ENCODE peak calls at places on chromosomes 1 and 21, in ten cellular contexts. U, N, D, W, H, X, B, O, F and S are unnamed samples. For H3K36me3, the result is how much of the 10 kb centered on the place peaks cover.

GRCh38 chr1:86455078-86455477 is 13.6 kb upstream of the CLCA1 start:
- DNase-seq in U (no peak), N (no peak), D (no peak), W (no peak), H (no peak), X (no peak), B (no peak), O (no peak), F (no peak), S (no peak)

GRCh38 chr21:35563885-35564451 is 496.4 kb downstream of the SETD4 start:
- DNase-seq in U (peak), N (peak), D (no peak), W (peak), H (peak), X (peak), B (peak), O (no peak), F (no peak), S (peak)

GRCh38 chr1:179794669-179795068 is 51.6 kb downstream of the FAM163A start:
- DNase-seq in U (no peak), N (no peak), D (no peak), W (peak), H (peak), X (no peak), B (no peak), O (no peak), F (no peak), S (no peak)

GRCh38 chr1:227793948-227794812 is 21.3 kb upstream of the PRSS38 start:
- DNase-seq in U (no peak), N (peak), D (peak), W (peak), H (peak), X (peak), B (no peak), O (no peak), F (peak), S (peak)

GRCh38 chr1:20449736-20450311 is 36.2 kb downstream of the CAMK2N1 start:
- DNase-seq in U (no peak), N (no peak), D (no peak), W (peak), H (no peak), X (peak), B (no peak), O (no peak), F (no peak), S (no peak)

GRCh38 chr1:216766633-216767325 is 43.5 kb upstream of the ESRRG start:
- DNase-seq in U (no peak), N (no peak), D (no peak), W (peak), H (no peak), X (no peak), B (no peak), O (no peak), F (no peak), S (no peak)

GRCh38 chr21:46459024-46459355 is 299 bp downstream of the DIP2A start:
- DNase-seq in U (no peak), N (no peak), D (no peak), W (no peak), H (no peak), X (no peak), B (no peak), O (no peak), F (no peak), S (no peak)

GRCh38 chr1:77824694-77825355 is 45.4 kb downstream of the MIGA1 start:
- DNase-seq in U (no peak), N (no peak), D (no peak), W (no peak), H (no peak), X (no peak), B (no peak), O (no peak), F (no peak), S (no peak)

GRCh38 chr1:108107658-108108057 is 92.5 kb downstream of the SLC25A24 start:
- DNase-seq in U (no peak), N (no peak), D (no peak), W (no peak), H (peak), X (peak), B (no peak), O (no peak), F (no peak), S (peak)

GRCh38 chr1:7657287-7658126 is 113.6 kb upstream of the VAMP3 start:
- DNase-seq in U (no peak), N (no peak), D (no peak), W (no peak), H (no peak), X (no peak), B (no peak), O (no peak), F (no peak), S (no peak)

GRCh38 chr1:160219062-160219929 is 14.1 kb downstream of the PEA15 start:
- DNase-seq in U (no peak), N (no peak), D (no peak), W (peak), H (peak), X (peak), B (peak), O (peak), F (no peak), S (peak)

GRCh38 chr1:229070168-229070567 is 200.7 kb upstream of the RAB4A start:
- DNase-seq in U (peak), N (peak), D (peak), W (peak), H (peak), X (peak), B (peak), O (peak), F (no peak), S (peak)

GRCh38 chr1:223421025-223421424 is 27.8 kb downstream of the CCDC185 start:
- DNase-seq in U (peak), N (no peak), D (no peak), W (no peak), H (no peak), X (no peak), B (no peak), O (peak), F (peak), S (no peak)

GRCh38 chr1:240008298-240008697 is 83.4 kb upstream of the FMN2 start:
- DNase-seq in U (no peak), N (no peak), D (no peak), W (no peak), H (no peak), X (no peak), B (no peak), O (no peak), F (no peak), S (no peak)

GRCh38 chr1:223700942-223701637 is 11.2 kb upstream of the CAPN2 start:
- DNase-seq in U (no peak), N (no peak), D (peak), W (peak), H (peak), X (peak), B (peak), O (no peak), F (no peak), S (peak)

GRCh38 chr1:155133799-155134281 is 1.8 kb upstream of the SLC50A1 start:
- DNase-seq in U (no peak), N (no peak), D (no peak), W (no peak), H (no peak), X (no peak), B (no peak), O (no peak), F (peak), S (no peak)

GRCh38 chr1:30929135-30929889 is 20.8 kb upstream of the SDC3 start:
- DNase-seq in U (no peak), N (no peak), D (no peak), W (no peak), H (peak), X (peak), B (no peak), O (peak), F (no peak), S (peak)

GRCh38 chr1:209675567-209676154 is 449 bp downstream of the G0S2 start:
- DNase-seq in U (no peak), N (no peak), D (peak), W (peak), H (no peak), X (no peak), B (no peak), O (peak), F (no peak), S (no peak)

GRCh38 chr1:155081472-155082300 is 3.0 kb downstream of the EFNA3 start:
- DNase-seq in U (no peak), N (no peak), D (no peak), W (no peak), H (no peak), X (no peak), B (no peak), O (no peak), F (no peak), S (no peak)

GRCh38 chr1:117612517-117613248 is 6.8 kb downstream of the TENT5C start:
- DNase-seq in U (peak), N (no peak), D (no peak), W (peak), H (peak), X (peak), B (no peak), O (no peak), F (peak), S (no peak)

GRCh38 chr21:41824466-41825207 is 54.5 kb downstream of the PRDM15 start:
- DNase-seq in U (no peak), N (no peak), D (peak), W (no peak), H (no peak), X (no peak), B (no peak), O (no peak), F (peak), S (no peak)

GRCh38 chr1:10434590-10434989 is 4.4 kb downstream of the CENPS start:
- DNase-seq in U (no peak), N (no peak), D (no peak), W (no peak), H (no peak), X (no peak), B (no peak), O (no peak), F (no peak), S (no peak)

GRCh38 chr21:30233636-30234035 is 17.7 kb upstream of the CLDN8 start:
- DNase-seq in U (no peak), N (no peak), D (no peak), W (no peak), H (no peak), X (no peak), B (no peak), O (no peak), F (no peak), S (no peak)

GRCh38 chr21:41767606-41768370 is 936 bp upstream of the RIPK4 start:
- DNase-seq in U (no peak), N (no peak), D (no peak), W (no peak), H (no peak), X (peak), B (no peak), O (no peak), F (peak), S (no peak)

GRCh38 chr1:20096840-20097447 is 22.4 kb downstream of the PLA2G2D start:
- DNase-seq in U (no peak), N (no peak), D (no peak), W (no peak), H (no peak), X (no peak), B (no peak), O (no peak), F (no peak), S (no peak)

GRCh38 chr1:151574575-151575529 is 34.7 kb downstream of the TUFT1 start:
- DNase-seq in U (no peak), N (no peak), D (no peak), W (peak), H (peak), X (no peak), B (no peak), O (peak), F (no peak), S (peak)

GRCh38 chr1:15760520-15761211 is 2.1 kb downstream of the FBLIM1 start:
- DNase-seq in U (peak), N (no peak), D (no peak), W (peak), H (peak), X (peak), B (peak), O (no peak), F (no peak), S (peak)

GRCh38 chr1:3093928-3094626 is 25.1 kb downstream of the PRDM16 start:
- DNase-seq in U (peak), N (no peak), D (no peak), W (no peak), H (no peak), X (no peak), B (no peak), O (no peak), F (no peak), S (no peak)

GRCh38 chr1:166947398-166948043 is 27.8 kb downstream of the ILDR2 start:
- DNase-seq in U (peak), N (peak), D (peak), W (peak), H (peak), X (peak), B (no peak), O (peak), F (no peak), S (peak)

GRCh38 chr1:167661527-167662436 is 31.8 kb downstream of the RCSD1 start:
- DNase-seq in U (no peak), N (no peak), D (no peak), W (peak), H (peak), X (peak), B (no peak), O (no peak), F (no peak), S (peak)

GRCh38 chr1:39525366-39526165 is 34.1 kb downstream of the BMP8A start:
- DNase-seq in U (no peak), N (no peak), D (no peak), W (no peak), H (no peak), X (no peak), B (no peak), O (peak), F (no peak), S (no peak)

GRCh38 chr1:149942207-149942606 is 5.5 kb upstream of the MTMR11 start:
- DNase-seq in U (no peak), N (no peak), D (no peak), W (no peak), H (no peak), X (peak), B (no peak), O (no peak), F (no peak), S (no peak)

GRCh38 chr21:45875416-45875760 is 106.2 kb upstream of the COL6A1 start:
- DNase-seq in U (no peak), N (no peak), D (no peak), W (no peak), H (no peak), X (no peak), B (no peak), O (no peak), F (no peak), S (no peak)

GRCh38 chr21:36127977-36128376 is 6.9 kb upstream of the CBR3 start:
- DNase-seq in U (no peak), N (no peak), D (no peak), W (no peak), H (no peak), X (no peak), B (no peak), O (no peak), F (no peak), S (no peak)

GRCh38 chr1:198848206-198848605 is 209.4 kb downstream of the PTPRC start:
- DNase-seq in U (no peak), N (no peak), D (no peak), W (peak), H (no peak), X (no peak), B (no peak), O (no peak), F (no peak), S (no peak)

GRCh38 chr1:114153051-114153620 is 533 bp downstream of the SYT6 start:
- DNase-seq in U (peak), N (no peak), D (no peak), W (no peak), H (no peak), X (peak), B (no peak), O (no peak), F (no peak), S (no peak)

GRCh38 chr1:88801575-88802208 is 89.7 kb downstream of the GTF2B start:
- DNase-seq in U (no peak), N (no peak), D (no peak), W (peak), H (no peak), X (peak), B (no peak), O (no peak), F (no peak), S (no peak)
- H3K36me3 ChIP-seq in U (under half), N (under half), D (under half), W (under half), H (under half), X (under half), B (under half), O (half or more), F (under half), S (half or more)

GRCh38 chr1:35444519-35444774 is 112.8 kb downstream of the KIAA0319L start:
- DNase-seq in U (no peak), N (no peak), D (no peak), W (no peak), H (no peak), X (no peak), B (no peak), O (no peak), F (no peak), S (no peak)
- H3K36me3 ChIP-seq in U (half or more), N (under half), D (half or more), W (under half), H (half or more), X (under half), B (half or more), O (half or more), F (under half), S (half or more)

DNA sequence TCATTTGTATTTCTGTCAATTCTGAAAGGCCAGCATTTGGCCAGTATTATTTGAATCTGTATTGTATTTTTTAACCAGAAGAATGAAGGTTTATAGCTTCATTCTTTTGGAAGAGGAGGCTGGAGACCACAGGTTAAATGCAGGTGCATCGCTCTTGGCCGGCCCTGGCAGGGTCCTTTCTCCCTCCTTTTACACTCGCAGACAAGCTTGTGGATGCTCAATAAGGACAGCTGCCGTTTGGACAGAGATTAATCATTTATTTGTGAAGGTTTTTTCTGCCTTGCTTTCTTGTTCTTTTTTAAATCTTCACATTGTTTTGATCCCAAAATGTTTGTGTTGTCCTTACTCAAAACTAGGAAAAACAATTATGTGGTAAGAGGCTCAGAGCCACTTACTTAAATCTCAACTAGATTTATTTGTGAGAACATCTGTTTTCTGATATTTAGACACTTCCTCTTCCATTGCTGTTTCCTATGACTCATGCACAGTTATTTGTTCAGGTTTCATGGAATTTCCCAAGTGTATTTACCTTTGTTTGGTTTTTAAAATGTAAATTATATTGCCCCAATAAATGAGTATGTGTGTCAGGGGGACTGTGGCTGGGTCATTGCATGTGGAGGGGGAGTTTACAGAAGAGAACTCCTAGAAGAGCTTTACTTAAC is 46.7 kb upstream of the LAMC2 start:
- DNase-seq in U (no peak), N (no peak), D (no peak), W (peak), H (no peak), X (peak), B (no peak), O (no peak), F (no peak), S (no peak)
- H3K36me3 ChIP-seq in U (under half), N (under half), D (half or more), W (half or more), H (half or more), X (under half), B (half or more), O (half or more), F (under half), S (half or more)

GRCh38 chr1:119133987-119134386 is 6.5 kb downstream of the WARS2 start:
- DNase-seq in U (no peak), N (no peak), D (no peak), W (peak), H (peak), X (no peak), B (no peak), O (no peak), F (no peak), S (no peak)
- H3K36me3 ChIP-seq in U (under half), N (under half), D (under half), W (under half), H (under half), X (under half), B (under half), O (under half), F (under half), S (under half)

GRCh38 chr1:17433261-17433660 is 6.2 kb downstream of the RCC2 start:
- DNase-seq in U (no peak), N (no peak), D (no peak), W (no peak), H (no peak), X (no peak), B (no peak), O (no peak), F (no peak), S (no peak)

GRCh38 chr1:17432412-17432811 is 7.1 kb downstream of the RCC2 start:
- DNase-seq in U (no peak), N (no peak), D (no peak), W (no peak), H (no peak), X (no peak), B (no peak), O (no peak), F (no peak), S (no peak)

GRCh38 chr1:17434591-17434990 is 4.9 kb downstream of the RCC2 start:
- DNase-seq in U (no peak), N (no peak), D (no peak), W (no peak), H (no peak), X (no peak), B (no peak), O (no peak), F (no peak), S (no peak)

GRCh38 chr1:17436380-17437174 is 2.9 kb downstream of the RCC2 start:
- DNase-seq in U (no peak), N (no peak), D (no peak), W (no peak), H (no peak), X (no peak), B (no peak), O (no peak), F (no peak), S (no peak)

DNA sequence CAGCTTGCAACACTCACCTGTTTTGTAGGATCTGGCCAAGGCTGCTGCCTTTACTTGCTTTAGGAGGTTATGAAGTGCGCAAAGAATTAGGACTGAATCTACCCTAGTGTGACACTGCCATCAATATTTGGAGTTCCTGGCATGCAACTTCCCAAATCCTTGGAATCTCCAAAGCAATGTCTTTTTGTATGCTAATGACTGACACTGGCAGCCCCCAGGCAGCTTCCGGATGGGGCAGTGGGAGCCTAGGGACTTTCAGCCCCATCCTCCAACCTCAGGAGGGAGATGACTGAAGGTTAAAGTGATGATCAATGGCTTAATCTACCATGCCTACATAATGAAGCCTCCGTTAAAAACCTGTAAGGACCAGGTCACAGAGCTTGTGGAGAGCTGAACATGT is 5.5 kb downstream of the RCC2 start:
- DNase-seq in U (no peak), N (no peak), D (no peak), W (no peak), H (no peak), X (no peak), B (no peak), O (no peak), F (no peak), S (no peak)
- H3K36me3 ChIP-seq in U (under half), N (under half), D (under half), W (under half), H (under half), X (half or more), B (under half), O (under half), F (under half), S (half or more)